ENCODE peak calls at places on chromosomes 11 and 22, in four cellular contexts. W, C, S and O are unnamed samples.

GRCh38 chr22:41831828-41832552 is 915 bp upstream of the SREBF2 start:
- DNase-seq in W (no peak), C (no peak), S (peak; percentile 26), O (no peak)

GRCh38 chr11:6298605-6299004 is 21.7 kb downstream of the CAVIN3 start:
- DNase-seq in W (no peak), C (peak; percentile 16), S (no peak), O (no peak)

GRCh38 chr11:78860720-78861422 is 286.2 kb upstream of the NARS2 start:
- DNase-seq in W (no peak), C (no peak), S (no peak), O (no peak)

GRCh38 chr22:37802310-37803194 is 5.2 kb upstream of the GCAT start:
- DNase-seq in W (no peak), C (no peak), S (no peak), O (peak; percentile 86)

GRCh38 chr11:132054822-132055221 is 684.4 kb downstream of the NTM start:
- DNase-seq in W (no peak), C (no peak), S (peak; percentile 99), O (no peak)

GRCh38 chr22:41668971-41669911 is 19.4 kb downstream of the SNU13 start:
- DNase-seq in W (no peak), C (no peak), S (peak; percentile 73), O (no peak)

GRCh38 chr22:39514373-39514973 is 5.9 kb upstream of the ATF4 start:
- DNase-seq in W (peak; percentile 44), C (peak; percentile 47), S (no peak), O (no peak)

GRCh38 chr11:114180301-114181055 is 115.7 kb upstream of the NNMT start:
- DNase-seq in W (no peak), C (peak; percentile 30), S (no peak), O (no peak)

GRCh38 chr22:30305519-30305905 is 16.2 kb upstream of the CASTOR1 start:
- DNase-seq in W (peak; percentile 50), C (peak; percentile 92), S (no peak), O (peak; percentile 64)

GRCh38 chr22:39313258-39314001 is 6.0 kb downstream of the RPL3 start:
- DNase-seq in W (no peak), C (no peak), S (no peak), O (no peak)

GRCh38 chr11:47981667-47982404 is 1.5 kb downstream of the PTPRJ start:
- DNase-seq in W (no peak), C (peak; percentile 55), S (no peak), O (peak; percentile 89)

GRCh38 chr22:38218661-38219331 is 17.0 kb downstream of the MAFF start:
- DNase-seq in W (no peak), C (no peak), S (peak; percentile 96), O (peak; percentile 87)

GRCh38 chr11:101582242-101583052 is 1.4 kb downstream of the TRPC6 start:
- DNase-seq in W (no peak), C (no peak), S (no peak), O (peak; percentile 61)

GRCh38 chr11:120431633-120432032 is 79.9 kb upstream of the GRIK4 start:
- DNase-seq in W (no peak), C (peak; percentile 24), S (peak; percentile 57), O (no peak)

GRCh38 chr22:36616682-36617081 is 86.9 kb downstream of the CACNG2 start:
- DNase-seq in W (no peak), C (no peak), S (no peak), O (no peak)

GRCh38 chr11:6746086-6746618 is 25.6 kb downstream of the OR2AG2 start:
- DNase-seq in W (peak; percentile 45), C (peak; percentile 84), S (no peak), O (no peak)

GRCh38 chr11:134754823-134755198 is 342.8 kb upstream of the B3GAT1 start:
- DNase-seq in W (no peak), C (no peak), S (no peak), O (no peak)

GRCh38 chr22:44024288-44024908 is at the start of gene PARVB:
- DNase-seq in W (no peak), C (peak; percentile 36), S (no peak), O (peak; percentile 87)

GRCh38 chr11:119156496-119156895 is 7.6 kb downstream of the ABCG4 start:
- DNase-seq in W (no peak), C (no peak), S (no peak), O (no peak)

GRCh38 chr11:34732831-34733230 is 111.9 kb downstream of the EHF start:
- DNase-seq in W (no peak), C (no peak), S (no peak), O (no peak)

GRCh38 chr11:27204527-27204926 is 158.5 kb downstream of the CCDC34 start:
- DNase-seq in W (peak; percentile 3), C (no peak), S (no peak), O (peak; percentile 50)

GRCh38 chr11:27205269-27205668 is 157.7 kb downstream of the CCDC34 start:
- DNase-seq in W (no peak), C (no peak), S (no peak), O (no peak)

GRCh38 chr11:27203077-27203476 is 159.9 kb downstream of the CCDC34 start:
- DNase-seq in W (no peak), C (no peak), S (no peak), O (no peak)

GRCh38 chr11:27200779-27201453 is 160.3 kb downstream of the BBOX1 start:
- DNase-seq in W (no peak), C (no peak), S (no peak), O (no peak)

GRCh38 chr11:27201454-27202302 is 161.1 kb downstream of the BBOX1 start:
- DNase-seq in W (no peak), C (no peak), S (peak; percentile 85), O (peak; percentile 53)
- H3K27ac ChIP-seq in W (no peak overlapping the region), C (no peak overlapping the region), S (no peak overlapping the region), O (no peak overlapping the region)

DNA sequence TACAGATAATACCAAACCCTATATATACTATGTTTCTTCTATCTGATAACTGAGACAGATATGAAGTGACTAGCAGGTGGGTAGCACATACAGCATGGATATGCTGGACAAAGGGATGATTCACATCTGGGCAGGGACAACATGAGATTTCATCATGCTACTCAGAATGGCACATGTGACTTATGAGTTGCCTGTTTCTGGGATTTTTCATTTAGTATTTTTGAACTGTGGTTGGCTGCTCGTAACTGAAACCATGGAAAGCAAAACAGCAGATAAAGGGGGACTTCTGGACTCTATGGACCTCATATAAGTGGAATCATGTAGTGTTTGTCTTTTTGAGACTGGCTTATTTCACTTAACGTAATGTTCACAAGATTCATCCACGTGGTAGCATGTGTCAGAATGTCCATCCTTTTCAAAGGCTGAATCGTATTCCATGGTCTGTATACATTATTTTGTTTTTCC is 883.0 kb downstream of the TBC1D22A start:
- DNase-seq in W (no peak), C (no peak), S (no peak), O (no peak)
- H3K27ac ChIP-seq in W (no peak overlapping the region), C (no peak overlapping the region), S (no peak overlapping the region), O (no peak overlapping the region)

GRCh38 chr11:103051158-103051801 is 40.7 kb downstream of the DCUN1D5 start:
- DNase-seq in W (no peak), C (no peak), S (peak; percentile 78), O (no peak)

GRCh38 chr11:103051986-103052385 is 40.0 kb downstream of the DCUN1D5 start:
- DNase-seq in W (no peak), C (no peak), S (peak; percentile 74), O (no peak)

GRCh38 chr11:103053997-103054396 is 38.0 kb downstream of the DCUN1D5 start:
- DNase-seq in W (no peak), C (no peak), S (no peak), O (no peak)

GRCh38 chr11:103055174-103055890 is 36.6 kb downstream of the DCUN1D5 start:
- DNase-seq in W (no peak), C (peak; percentile 41), S (peak; percentile 30), O (no peak)
- H3K27ac ChIP-seq in W (no peak overlapping the region), C (no peak overlapping the region), S (no peak overlapping the region), O (no peak overlapping the region)

GRCh38 chr11:1277936-1278512 is 31.4 kb downstream of the TOLLIP start:
- DNase-seq in W (no peak), C (no peak), S (no peak), O (peak; percentile 66)
- H3K27ac ChIP-seq in W (no peak overlapping the region), C (no peak overlapping the region), S (no peak overlapping the region), O (no peak overlapping the region)

GRCh38 chr22:23397008-23397617 is 183.0 kb downstream of the IGLL1 start:
- DNase-seq in W (no peak), C (no peak), S (no peak), O (no peak)
- H3K27ac ChIP-seq in W (no peak overlapping the region), C (no peak overlapping the region), S (no peak overlapping the region), O (no peak overlapping the region)

GRCh38 chr22:40637181-40638150 is 947 bp upstream of the MRTFA start:
- DNase-seq in W (peak; percentile 42), C (peak; percentile 74), S (no peak), O (peak; percentile 71)

GRCh38 chr22:40635008-40635939 is 1.2 kb downstream of the MRTFA start:
- DNase-seq in W (no peak), C (no peak), S (no peak), O (no peak)

GRCh38 chr22:40635940-40636379 is 559 bp downstream of the MRTFA start:
- DNase-seq in W (no peak), C (peak; percentile 17), S (no peak), O (no peak)

GRCh38 chr22:40638261-40638660 is 1.7 kb upstream of the MRTFA start:
- DNase-seq in W (no peak), C (no peak), S (no peak), O (no peak)

GRCh38 chr22:40636380-40637180 is at the start of gene MRTFA:
- DNase-seq in W (peak; percentile 99), C (peak; percentile 100), S (peak; percentile 99), O (peak; percentile 100)
- H3K27ac ChIP-seq in W (peak within 1 kb of the TSS; percentile 88), C (peak within 1 kb of the TSS; percentile 89), S (peak within 1 kb of the TSS; percentile 92), O (peak within 1 kb of the TSS; percentile 94)

GRCh38 chr11:86606270-86606848 is 66.1 kb downstream of the ME3 start:
- DNase-seq in W (no peak), C (no peak), S (peak; percentile 25), O (no peak)
- H3K27ac ChIP-seq in W (no peak overlapping the region), C (no peak overlapping the region), S (peak overlapping the region; percentile 75), O (peak overlapping the region; percentile 18)